ENCODE peak calls at places on chromosomes 16 and 17, in eight cellular contexts. One of them, this sample, is unnamed. For H3K36me3, the result is how much of the 10 kb centered on the place peaks cover.

GRCh38 chr16:69105501-69106361 is at the start of gene HAS3:
- DNase-seq in gastrocnemius medialis: no peak
- DNase-seq in brain microvascular endothelial cell: peak
- DNase-seq in colonic mucosa: peak
- DNase-seq in BJ: no peak
- DNase-seq in GM23338: peak
- DNase-seq in SK-N-SH: peak
- DNase-seq in CD8-positive, alpha-beta T cell: no peak
- DNase-seq in this sample: peak

GRCh38 chr16:85633438-85633743 is 20.3 kb downstream of the GSE1 start:
- DNase-seq in gastrocnemius medialis: no peak
- DNase-seq in brain microvascular endothelial cell: no peak
- DNase-seq in colonic mucosa: no peak
- DNase-seq in BJ: no peak
- DNase-seq in GM23338: no peak
- DNase-seq in SK-N-SH: no peak
- DNase-seq in CD8-positive, alpha-beta T cell: no peak
- DNase-seq in this sample: no peak

GRCh38 chr16:85210423-85211169 is 98.3 kb upstream of the CIBAR2 start:
- DNase-seq in gastrocnemius medialis: no peak
- DNase-seq in brain microvascular endothelial cell: peak
- DNase-seq in colonic mucosa: no peak
- DNase-seq in BJ: no peak
- DNase-seq in GM23338: no peak
- DNase-seq in SK-N-SH: no peak
- DNase-seq in CD8-positive, alpha-beta T cell: no peak
- DNase-seq in this sample: peak

GRCh38 chr16:47853635-47854034 is 302.2 kb downstream of the ABCC12 start:
- DNase-seq in gastrocnemius medialis: no peak
- DNase-seq in brain microvascular endothelial cell: no peak
- DNase-seq in colonic mucosa: no peak
- DNase-seq in BJ: no peak
- DNase-seq in GM23338: no peak
- DNase-seq in SK-N-SH: no peak
- DNase-seq in CD8-positive, alpha-beta T cell: no peak
- DNase-seq in this sample: no peak

GRCh38 chr17:78281249-78281865 is 49.9 kb downstream of the TMEM235 start:
- DNase-seq in gastrocnemius medialis: no peak
- DNase-seq in brain microvascular endothelial cell: no peak
- DNase-seq in colonic mucosa: no peak
- DNase-seq in BJ: no peak
- DNase-seq in GM23338: no peak
- DNase-seq in SK-N-SH: no peak
- DNase-seq in CD8-positive, alpha-beta T cell: no peak
- DNase-seq in this sample: no peak

GRCh38 chr16:10671729-10672128 is 23.0 kb downstream of the TEKT5 start:
- DNase-seq in gastrocnemius medialis: no peak
- DNase-seq in brain microvascular endothelial cell: no peak
- DNase-seq in colonic mucosa: no peak
- DNase-seq in BJ: no peak
- DNase-seq in GM23338: no peak
- DNase-seq in SK-N-SH: no peak
- DNase-seq in CD8-positive, alpha-beta T cell: no peak
- DNase-seq in this sample: no peak

GRCh38 chr17:31388770-31389672 is 2.5 kb upstream of the RAB11FIP4 start:
- DNase-seq in gastrocnemius medialis: no peak
- DNase-seq in brain microvascular endothelial cell: no peak
- DNase-seq in colonic mucosa: no peak
- DNase-seq in BJ: no peak
- DNase-seq in GM23338: peak
- DNase-seq in SK-N-SH: peak
- DNase-seq in CD8-positive, alpha-beta T cell: no peak
- DNase-seq in this sample: no peak

GRCh38 chr16:1331712-1332617 is 1.5 kb upstream of the BAIAP3 start:
- DNase-seq in gastrocnemius medialis: peak
- DNase-seq in brain microvascular endothelial cell: peak
- DNase-seq in colonic mucosa: peak
- DNase-seq in BJ: peak
- DNase-seq in GM23338: peak
- DNase-seq in SK-N-SH: peak
- DNase-seq in CD8-positive, alpha-beta T cell: peak
- DNase-seq in this sample: no peak

GRCh38 chr16:1125471-1125870 is 27.4 kb upstream of the CACNA1H start:
- DNase-seq in gastrocnemius medialis: no peak
- DNase-seq in brain microvascular endothelial cell: peak
- DNase-seq in colonic mucosa: no peak
- DNase-seq in BJ: no peak
- DNase-seq in GM23338: no peak
- DNase-seq in SK-N-SH: no peak
- DNase-seq in CD8-positive, alpha-beta T cell: no peak
- DNase-seq in this sample: peak

GRCh38 chr17:19398301-19399181 is 11.6 kb upstream of the MFAP4 start:
- DNase-seq in gastrocnemius medialis: peak
- DNase-seq in brain microvascular endothelial cell: no peak
- DNase-seq in colonic mucosa: peak
- DNase-seq in BJ: no peak
- DNase-seq in GM23338: no peak
- DNase-seq in SK-N-SH: peak
- DNase-seq in CD8-positive, alpha-beta T cell: no peak
- DNase-seq in this sample: peak

GRCh38 chr16:88941933-88942909 is 34.8 kb downstream of the CBFA2T3 start:
- DNase-seq in gastrocnemius medialis: no peak
- DNase-seq in brain microvascular endothelial cell: no peak
- DNase-seq in colonic mucosa: peak
- DNase-seq in BJ: no peak
- DNase-seq in GM23338: peak
- DNase-seq in SK-N-SH: peak
- DNase-seq in CD8-positive, alpha-beta T cell: peak
- DNase-seq in this sample: no peak

GRCh38 chr16:67406628-67407027 is 9.6 kb downstream of the ZDHHC1 start:
- DNase-seq in gastrocnemius medialis: no peak
- DNase-seq in brain microvascular endothelial cell: peak
- DNase-seq in colonic mucosa: no peak
- DNase-seq in BJ: peak
- DNase-seq in GM23338: no peak
- DNase-seq in SK-N-SH: peak
- DNase-seq in CD8-positive, alpha-beta T cell: no peak
- DNase-seq in this sample: peak

GRCh38 chr17:43871947-43872690 is 25.1 kb downstream of the CD300LG start:
- DNase-seq in gastrocnemius medialis: no peak
- DNase-seq in brain microvascular endothelial cell: no peak
- DNase-seq in colonic mucosa: peak
- DNase-seq in BJ: no peak
- DNase-seq in GM23338: no peak
- DNase-seq in SK-N-SH: no peak
- DNase-seq in CD8-positive, alpha-beta T cell: no peak
- DNase-seq in this sample: peak

DNA sequence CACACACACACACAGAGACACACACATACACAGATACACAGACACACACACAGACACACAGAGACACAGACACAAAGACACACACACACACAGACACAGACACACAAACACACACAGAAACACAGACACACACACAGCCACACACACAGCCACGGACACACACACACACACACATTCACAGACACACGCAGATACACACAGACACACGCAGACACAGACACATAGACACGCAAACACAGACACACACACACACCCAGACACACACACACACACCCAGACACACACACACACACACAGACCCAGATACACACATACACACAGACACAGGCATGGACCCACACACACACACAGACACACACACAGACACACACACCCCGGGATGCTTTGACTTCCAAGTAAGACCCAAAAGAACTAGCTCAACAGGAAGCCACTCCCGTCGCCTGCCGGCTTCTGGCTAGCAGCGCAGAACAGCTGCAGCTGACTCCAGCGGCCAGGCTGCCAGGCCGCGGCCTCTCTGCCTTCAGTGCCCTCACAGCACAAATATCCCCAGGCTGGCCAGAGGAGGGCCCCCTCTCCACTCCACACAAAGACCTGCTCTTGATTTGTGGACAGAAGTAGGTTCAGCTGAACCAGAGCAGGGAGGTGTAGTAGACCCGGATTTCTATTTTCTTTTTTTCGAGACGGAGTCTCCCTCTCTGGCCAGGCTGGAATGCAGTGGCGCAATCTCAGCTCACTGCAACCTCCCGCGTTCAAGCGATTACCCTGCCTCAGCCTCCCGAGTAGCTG is 6.0 kb upstream of the CHRNE start:
- DNase-seq in gastrocnemius medialis: peak
- DNase-seq in brain microvascular endothelial cell: peak
- DNase-seq in colonic mucosa: peak
- DNase-seq in BJ: peak
- DNase-seq in GM23338: peak
- DNase-seq in SK-N-SH: peak
- DNase-seq in CD8-positive, alpha-beta T cell: peak
- DNase-seq in this sample: peak
- H3K4me3 ChIP-seq in gastrocnemius medialis: no peak
- H3K4me3 ChIP-seq in brain microvascular endothelial cell: no peak
- H3K4me3 ChIP-seq in colonic mucosa: no peak
- H3K4me3 ChIP-seq in BJ: no peak
- H3K4me3 ChIP-seq in GM23338: no peak
- H3K4me3 ChIP-seq in SK-N-SH: peak
- H3K4me3 ChIP-seq in CD8-positive, alpha-beta T cell: no peak
- H3K4me3 ChIP-seq in this sample: no peak

DNA sequence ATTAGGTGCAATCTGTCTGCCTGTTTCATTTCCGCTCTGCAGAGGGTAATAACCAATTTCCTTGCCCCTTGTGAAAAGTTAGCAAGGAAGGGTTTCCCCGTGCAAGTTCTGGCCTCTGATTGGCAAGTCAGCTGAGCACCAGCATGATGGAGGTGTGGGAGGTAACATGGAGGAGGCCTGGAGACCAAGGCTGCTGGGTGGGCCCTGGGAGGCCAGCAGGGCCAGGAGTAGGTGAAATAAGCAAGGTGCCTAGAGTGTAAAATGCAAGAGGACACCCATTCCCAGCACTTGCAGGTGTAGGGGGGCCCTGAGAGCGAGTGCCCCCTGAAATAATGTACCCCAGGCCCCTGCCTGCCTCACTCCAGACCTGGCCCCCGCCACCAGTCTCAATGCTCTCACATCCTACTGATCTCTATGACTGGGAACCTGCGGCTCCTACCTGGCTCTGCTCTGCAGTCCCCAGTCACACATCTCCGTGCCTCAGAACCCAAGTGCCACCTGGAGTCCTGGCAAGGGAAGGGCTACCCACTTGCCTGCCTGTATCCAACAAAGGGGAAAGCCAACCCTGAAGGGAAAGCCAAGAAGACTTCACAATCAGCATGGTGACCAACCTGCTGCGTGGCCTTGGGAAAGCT is 116.2 kb downstream of the C16orf78 start:
- DNase-seq in gastrocnemius medialis: no peak
- DNase-seq in brain microvascular endothelial cell: no peak
- DNase-seq in colonic mucosa: no peak
- DNase-seq in BJ: no peak
- DNase-seq in GM23338: no peak
- DNase-seq in SK-N-SH: no peak
- DNase-seq in CD8-positive, alpha-beta T cell: no peak
- DNase-seq in this sample: no peak
- TF ChIP-seq CTCF in gastrocnemius medialis: no peak
- TF ChIP-seq CTCF in brain microvascular endothelial cell: no peak
- TF ChIP-seq CTCF in colonic mucosa: no peak
- TF ChIP-seq CTCF in BJ: no peak
- TF ChIP-seq CTCF in GM23338: no peak
- TF ChIP-seq CTCF in SK-N-SH: no peak
- TF ChIP-seq CTCF in CD8-positive, alpha-beta T cell: no peak
- TF ChIP-seq CTCF in this sample: no peak

GRCh38 chr16:87414251-87414680 is 22.1 kb downstream of the MAP1LC3B start:
- DNase-seq in gastrocnemius medialis: no peak
- DNase-seq in brain microvascular endothelial cell: no peak
- DNase-seq in colonic mucosa: no peak
- DNase-seq in BJ: no peak
- DNase-seq in GM23338: no peak
- DNase-seq in SK-N-SH: no peak
- DNase-seq in CD8-positive, alpha-beta T cell: no peak
- DNase-seq in this sample: no peak

GRCh38 chr16:87410958-87411357 is 18.8 kb downstream of the MAP1LC3B start:
- DNase-seq in gastrocnemius medialis: no peak
- DNase-seq in brain microvascular endothelial cell: no peak
- DNase-seq in colonic mucosa: no peak
- DNase-seq in BJ: no peak
- DNase-seq in GM23338: peak
- DNase-seq in SK-N-SH: no peak
- DNase-seq in CD8-positive, alpha-beta T cell: no peak
- DNase-seq in this sample: no peak

GRCh38 chr16:87412996-87413421 is 20.9 kb downstream of the MAP1LC3B start:
- DNase-seq in gastrocnemius medialis: no peak
- DNase-seq in brain microvascular endothelial cell: no peak
- DNase-seq in colonic mucosa: no peak
- DNase-seq in BJ: no peak
- DNase-seq in GM23338: peak
- DNase-seq in SK-N-SH: no peak
- DNase-seq in CD8-positive, alpha-beta T cell: no peak
- DNase-seq in this sample: no peak

GRCh38 chr16:87411375-87412271 is 19.5 kb downstream of the MAP1LC3B start:
- DNase-seq in gastrocnemius medialis: no peak
- DNase-seq in brain microvascular endothelial cell: no peak
- DNase-seq in colonic mucosa: no peak
- DNase-seq in BJ: no peak
- DNase-seq in GM23338: no peak
- DNase-seq in SK-N-SH: no peak
- DNase-seq in CD8-positive, alpha-beta T cell: no peak
- DNase-seq in this sample: no peak

GRCh38 chr16:87412371-87412995 is 20.3 kb downstream of the MAP1LC3B start:
- DNase-seq in gastrocnemius medialis: no peak
- DNase-seq in brain microvascular endothelial cell: no peak
- DNase-seq in colonic mucosa: no peak
- DNase-seq in BJ: no peak
- DNase-seq in GM23338: no peak
- DNase-seq in SK-N-SH: no peak
- DNase-seq in CD8-positive, alpha-beta T cell: no peak
- DNase-seq in this sample: no peak
- H3K36me3 ChIP-seq in gastrocnemius medialis: half or more
- H3K36me3 ChIP-seq in brain microvascular endothelial cell: under half
- H3K36me3 ChIP-seq in colonic mucosa: under half
- H3K36me3 ChIP-seq in BJ: under half
- H3K36me3 ChIP-seq in GM23338: under half
- H3K36me3 ChIP-seq in SK-N-SH: half or more
- H3K36me3 ChIP-seq in CD8-positive, alpha-beta T cell: under half
- H3K36me3 ChIP-seq in this sample: under half

GRCh38 chr16:30774367-30775130 is 12.4 kb downstream of the RNF40 start:
- DNase-seq in gastrocnemius medialis: no peak
- DNase-seq in brain microvascular endothelial cell: no peak
- DNase-seq in colonic mucosa: no peak
- DNase-seq in BJ: no peak
- DNase-seq in GM23338: no peak
- DNase-seq in SK-N-SH: no peak
- DNase-seq in CD8-positive, alpha-beta T cell: no peak
- DNase-seq in this sample: no peak
- H3K4me3 ChIP-seq in gastrocnemius medialis: peak
- H3K4me3 ChIP-seq in brain microvascular endothelial cell: peak
- H3K4me3 ChIP-seq in colonic mucosa: peak
- H3K4me3 ChIP-seq in BJ: peak
- H3K4me3 ChIP-seq in GM23338: peak
- H3K4me3 ChIP-seq in SK-N-SH: peak
- H3K4me3 ChIP-seq in CD8-positive, alpha-beta T cell: peak
- H3K4me3 ChIP-seq in this sample: peak

DNA sequence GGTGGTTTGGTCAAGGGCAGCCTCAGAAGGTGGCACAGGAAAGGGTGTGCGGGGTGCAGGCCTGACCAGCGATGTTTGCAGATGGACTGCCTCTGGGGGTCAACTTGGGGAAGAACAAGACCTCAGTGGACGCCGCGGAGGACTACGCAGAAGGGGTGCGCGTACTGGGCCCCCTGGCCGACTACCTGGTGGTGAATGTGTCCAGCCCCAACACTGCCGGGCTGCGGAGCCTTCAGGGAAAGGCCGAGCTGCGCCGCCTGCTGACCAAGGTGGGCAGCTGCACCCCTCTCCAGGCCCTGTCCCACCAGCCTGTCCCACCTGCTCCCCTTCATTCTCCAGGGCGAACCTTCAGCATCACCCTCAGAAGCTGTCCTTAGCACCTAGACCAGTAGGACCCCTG is 12.5 kb downstream of the DHODH start:
- DNase-seq in gastrocnemius medialis: no peak
- DNase-seq in brain microvascular endothelial cell: no peak
- DNase-seq in colonic mucosa: no peak
- DNase-seq in BJ: no peak
- DNase-seq in GM23338: peak
- DNase-seq in SK-N-SH: no peak
- DNase-seq in CD8-positive, alpha-beta T cell: no peak
- DNase-seq in this sample: no peak
- TF ChIP-seq CTCF in gastrocnemius medialis: no peak
- TF ChIP-seq CTCF in brain microvascular endothelial cell: peak
- TF ChIP-seq CTCF in colonic mucosa: no peak
- TF ChIP-seq CTCF in BJ: peak
- TF ChIP-seq CTCF in GM23338: peak
- TF ChIP-seq CTCF in SK-N-SH: no peak
- TF ChIP-seq CTCF in CD8-positive, alpha-beta T cell: no peak
- TF ChIP-seq CTCF in this sample: peak